ENCODE peak calls at places on chromosomes 2 and 18, in ten cellular contexts. One of them, this sample, is unnamed. For H3K4me1, the result is how much of the 10 kb centered on the place peaks cover.

GRCh38 chr2:139759000-139759505 is 978.9 kb upstream of the NXPH2 start:
- DNase-seq in upper lobe of right lung: no peak
- DNase-seq in IMR-90: no peak
- DNase-seq in A549: no peak
- DNase-seq in lower lobe of right lung: no peak
- DNase-seq in stomach: no peak
- DNase-seq in left ventricle myocardium inferior: no peak
- DNase-seq in effector memory CD4-positive, alpha-beta T cell: no peak
- DNase-seq in uterus: no peak
- DNase-seq in naive thymus-derived CD4-positive, alpha-beta T cell: no peak
- DNase-seq in this sample: no peak

GRCh38 chr2:174300114-174300513 is 34.6 kb upstream of the SP9 start:
- DNase-seq in upper lobe of right lung: no peak
- DNase-seq in IMR-90: peak
- DNase-seq in A549: no peak
- DNase-seq in lower lobe of right lung: no peak
- DNase-seq in stomach: no peak
- DNase-seq in left ventricle myocardium inferior: no peak
- DNase-seq in effector memory CD4-positive, alpha-beta T cell: no peak
- DNase-seq in uterus: no peak
- DNase-seq in naive thymus-derived CD4-positive, alpha-beta T cell: no peak
- DNase-seq in this sample: no peak

GRCh38 chr18:74289137-74289536 is 2.6 kb downstream of the CYB5A start:
- DNase-seq in upper lobe of right lung: no peak
- DNase-seq in IMR-90: peak
- DNase-seq in A549: no peak
- DNase-seq in lower lobe of right lung: no peak
- DNase-seq in stomach: no peak
- DNase-seq in left ventricle myocardium inferior: no peak
- DNase-seq in effector memory CD4-positive, alpha-beta T cell: no peak
- DNase-seq in uterus: no peak
- DNase-seq in naive thymus-derived CD4-positive, alpha-beta T cell: no peak
- DNase-seq in this sample: no peak

GRCh38 chr2:176067587-176068002 is 16.2 kb downstream of the EVX2 start:
- DNase-seq in upper lobe of right lung: no peak
- DNase-seq in IMR-90: no peak
- DNase-seq in A549: no peak
- DNase-seq in lower lobe of right lung: no peak
- DNase-seq in stomach: no peak
- DNase-seq in left ventricle myocardium inferior: no peak
- DNase-seq in effector memory CD4-positive, alpha-beta T cell: no peak
- DNase-seq in uterus: no peak
- DNase-seq in naive thymus-derived CD4-positive, alpha-beta T cell: no peak
- DNase-seq in this sample: no peak

GRCh38 chr2:201964011-201964410 is 69.6 kb upstream of the FZD7 start:
- DNase-seq in upper lobe of right lung: no peak
- DNase-seq in IMR-90: no peak
- DNase-seq in A549: no peak
- DNase-seq in lower lobe of right lung: no peak
- DNase-seq in stomach: no peak
- DNase-seq in left ventricle myocardium inferior: no peak
- DNase-seq in effector memory CD4-positive, alpha-beta T cell: no peak
- DNase-seq in uterus: no peak
- DNase-seq in naive thymus-derived CD4-positive, alpha-beta T cell: no peak
- DNase-seq in this sample: no peak

GRCh38 chr2:227411320-227411989 is 23.7 kb upstream of the SCYGR1 start:
- DNase-seq in upper lobe of right lung: no peak
- DNase-seq in IMR-90: peak
- DNase-seq in A549: no peak
- DNase-seq in lower lobe of right lung: no peak
- DNase-seq in stomach: no peak
- DNase-seq in left ventricle myocardium inferior: no peak
- DNase-seq in effector memory CD4-positive, alpha-beta T cell: no peak
- DNase-seq in uterus: no peak
- DNase-seq in naive thymus-derived CD4-positive, alpha-beta T cell: no peak
- DNase-seq in this sample: no peak

GRCh38 chr2:129708221-129708967 is 271.1 kb upstream of the RAB6C start:
- DNase-seq in upper lobe of right lung: no peak
- DNase-seq in IMR-90: no peak
- DNase-seq in A549: no peak
- DNase-seq in lower lobe of right lung: no peak
- DNase-seq in stomach: no peak
- DNase-seq in left ventricle myocardium inferior: no peak
- DNase-seq in effector memory CD4-positive, alpha-beta T cell: no peak
- DNase-seq in uterus: no peak
- DNase-seq in naive thymus-derived CD4-positive, alpha-beta T cell: no peak
- DNase-seq in this sample: no peak

GRCh38 chr2:156339110-156339847 is 6.8 kb upstream of the NR4A2 start:
- DNase-seq in upper lobe of right lung: no peak
- DNase-seq in IMR-90: no peak
- DNase-seq in A549: no peak
- DNase-seq in lower lobe of right lung: no peak
- DNase-seq in stomach: peak
- DNase-seq in left ventricle myocardium inferior: no peak
- DNase-seq in effector memory CD4-positive, alpha-beta T cell: no peak
- DNase-seq in uterus: no peak
- DNase-seq in naive thymus-derived CD4-positive, alpha-beta T cell: no peak
- DNase-seq in this sample: peak

GRCh38 chr2:22903616-22904015 is 481.4 kb upstream of the KLHL29 start:
- DNase-seq in upper lobe of right lung: no peak
- DNase-seq in IMR-90: no peak
- DNase-seq in A549: no peak
- DNase-seq in lower lobe of right lung: no peak
- DNase-seq in stomach: no peak
- DNase-seq in left ventricle myocardium inferior: no peak
- DNase-seq in effector memory CD4-positive, alpha-beta T cell: no peak
- DNase-seq in uterus: no peak
- DNase-seq in naive thymus-derived CD4-positive, alpha-beta T cell: no peak
- DNase-seq in this sample: no peak

GRCh38 chr18:34352385-34353163 is 127.9 kb upstream of the NOL4 start:
- DNase-seq in upper lobe of right lung: no peak
- DNase-seq in IMR-90: no peak
- DNase-seq in A549: no peak
- DNase-seq in lower lobe of right lung: no peak
- DNase-seq in stomach: no peak
- DNase-seq in left ventricle myocardium inferior: no peak
- DNase-seq in effector memory CD4-positive, alpha-beta T cell: no peak
- DNase-seq in uterus: no peak
- DNase-seq in naive thymus-derived CD4-positive, alpha-beta T cell: no peak
- DNase-seq in this sample: no peak

GRCh38 chr2:235098273-235098672 is 146.5 kb downstream of the SH3BP4 start:
- DNase-seq in upper lobe of right lung: no peak
- DNase-seq in IMR-90: no peak
- DNase-seq in A549: peak
- DNase-seq in lower lobe of right lung: no peak
- DNase-seq in stomach: no peak
- DNase-seq in left ventricle myocardium inferior: no peak
- DNase-seq in effector memory CD4-positive, alpha-beta T cell: no peak
- DNase-seq in uterus: no peak
- DNase-seq in naive thymus-derived CD4-positive, alpha-beta T cell: no peak
- DNase-seq in this sample: no peak

GRCh38 chr18:29164993-29165599 is 988.2 kb upstream of the CDH2 start:
- DNase-seq in upper lobe of right lung: no peak
- DNase-seq in IMR-90: peak
- DNase-seq in A549: peak
- DNase-seq in lower lobe of right lung: no peak
- DNase-seq in stomach: no peak
- DNase-seq in left ventricle myocardium inferior: no peak
- DNase-seq in effector memory CD4-positive, alpha-beta T cell: no peak
- DNase-seq in uterus: no peak
- DNase-seq in naive thymus-derived CD4-positive, alpha-beta T cell: no peak
- DNase-seq in this sample: no peak

DNA sequence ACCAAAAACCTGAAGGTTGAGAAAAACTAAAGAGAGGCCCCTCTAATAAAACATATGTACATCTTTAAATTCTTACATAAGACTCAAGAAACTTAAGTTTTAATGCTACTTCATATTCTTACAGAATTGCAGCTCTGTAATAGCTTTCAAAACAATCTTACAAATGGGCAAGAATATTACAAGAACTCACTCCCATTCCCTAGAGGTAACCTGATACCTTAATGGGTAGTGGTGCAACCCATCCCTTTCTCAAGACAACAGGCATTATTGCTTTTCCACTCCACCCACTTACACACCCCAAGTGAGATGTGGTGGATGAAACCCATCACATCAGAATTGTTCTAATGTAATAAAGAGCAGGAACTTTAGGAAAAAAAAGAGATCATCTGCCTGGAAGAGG is 103.7 kb downstream of the RBMS1 start:
- DNase-seq in upper lobe of right lung: no peak
- DNase-seq in IMR-90: peak
- DNase-seq in A549: no peak
- DNase-seq in lower lobe of right lung: no peak
- DNase-seq in stomach: no peak
- DNase-seq in left ventricle myocardium inferior: no peak
- DNase-seq in effector memory CD4-positive, alpha-beta T cell: no peak
- DNase-seq in uterus: no peak
- DNase-seq in naive thymus-derived CD4-positive, alpha-beta T cell: no peak
- DNase-seq in this sample: no peak
- H3K4me1 ChIP-seq in upper lobe of right lung: half or more
- H3K4me1 ChIP-seq in IMR-90: under half
- H3K4me1 ChIP-seq in A549: half or more
- H3K4me1 ChIP-seq in lower lobe of right lung: half or more
- H3K4me1 ChIP-seq in stomach: under half
- H3K4me1 ChIP-seq in left ventricle myocardium inferior: half or more
- H3K4me1 ChIP-seq in effector memory CD4-positive, alpha-beta T cell: half or more
- H3K4me1 ChIP-seq in uterus: under half
- H3K4me1 ChIP-seq in naive thymus-derived CD4-positive, alpha-beta T cell: half or more
- H3K4me1 ChIP-seq in this sample: under half

GRCh38 chr2:12379143-12379542 is 337.6 kb upstream of the TRIB2 start:
- DNase-seq in upper lobe of right lung: no peak
- DNase-seq in IMR-90: no peak
- DNase-seq in A549: no peak
- DNase-seq in lower lobe of right lung: no peak
- DNase-seq in stomach: no peak
- DNase-seq in left ventricle myocardium inferior: no peak
- DNase-seq in effector memory CD4-positive, alpha-beta T cell: no peak
- DNase-seq in uterus: no peak
- DNase-seq in naive thymus-derived CD4-positive, alpha-beta T cell: no peak
- DNase-seq in this sample: no peak
- H3K4me1 ChIP-seq in upper lobe of right lung: under half
- H3K4me1 ChIP-seq in IMR-90: under half
- H3K4me1 ChIP-seq in A549: under half
- H3K4me1 ChIP-seq in lower lobe of right lung: under half
- H3K4me1 ChIP-seq in stomach: under half
- H3K4me1 ChIP-seq in left ventricle myocardium inferior: under half
- H3K4me1 ChIP-seq in effector memory CD4-positive, alpha-beta T cell: under half
- H3K4me1 ChIP-seq in uterus: under half
- H3K4me1 ChIP-seq in naive thymus-derived CD4-positive, alpha-beta T cell: under half
- H3K4me1 ChIP-seq in this sample: under half

GRCh38 chr2:123953848-123954247 is 71.2 kb upstream of the CNTNAP5 start:
- DNase-seq in upper lobe of right lung: no peak
- DNase-seq in IMR-90: peak
- DNase-seq in A549: no peak
- DNase-seq in lower lobe of right lung: no peak
- DNase-seq in stomach: no peak
- DNase-seq in left ventricle myocardium inferior: no peak
- DNase-seq in effector memory CD4-positive, alpha-beta T cell: no peak
- DNase-seq in uterus: no peak
- DNase-seq in naive thymus-derived CD4-positive, alpha-beta T cell: no peak
- DNase-seq in this sample: no peak
- H3K4me1 ChIP-seq in upper lobe of right lung: under half
- H3K4me1 ChIP-seq in IMR-90: under half
- H3K4me1 ChIP-seq in A549: under half
- H3K4me1 ChIP-seq in lower lobe of right lung: under half
- H3K4me1 ChIP-seq in stomach: under half
- H3K4me1 ChIP-seq in left ventricle myocardium inferior: under half
- H3K4me1 ChIP-seq in effector memory CD4-positive, alpha-beta T cell: under half
- H3K4me1 ChIP-seq in uterus: under half
- H3K4me1 ChIP-seq in naive thymus-derived CD4-positive, alpha-beta T cell: under half
- H3K4me1 ChIP-seq in this sample: under half

GRCh38 chr2:68236876-68237275 is 15.5 kb downstream of the PPP3R1 start:
- DNase-seq in upper lobe of right lung: no peak
- DNase-seq in IMR-90: peak
- DNase-seq in A549: no peak
- DNase-seq in lower lobe of right lung: no peak
- DNase-seq in stomach: no peak
- DNase-seq in left ventricle myocardium inferior: no peak
- DNase-seq in effector memory CD4-positive, alpha-beta T cell: no peak
- DNase-seq in uterus: no peak
- DNase-seq in naive thymus-derived CD4-positive, alpha-beta T cell: no peak
- DNase-seq in this sample: no peak

GRCh38 chr2:68240446-68240845 is 11.9 kb downstream of the PPP3R1 start:
- DNase-seq in upper lobe of right lung: no peak
- DNase-seq in IMR-90: no peak
- DNase-seq in A549: no peak
- DNase-seq in lower lobe of right lung: no peak
- DNase-seq in stomach: no peak
- DNase-seq in left ventricle myocardium inferior: no peak
- DNase-seq in effector memory CD4-positive, alpha-beta T cell: no peak
- DNase-seq in uterus: no peak
- DNase-seq in naive thymus-derived CD4-positive, alpha-beta T cell: no peak
- DNase-seq in this sample: no peak

GRCh38 chr2:68237404-68237803 is 14.9 kb downstream of the PPP3R1 start:
- DNase-seq in upper lobe of right lung: no peak
- DNase-seq in IMR-90: peak
- DNase-seq in A549: no peak
- DNase-seq in lower lobe of right lung: no peak
- DNase-seq in stomach: no peak
- DNase-seq in left ventricle myocardium inferior: no peak
- DNase-seq in effector memory CD4-positive, alpha-beta T cell: no peak
- DNase-seq in uterus: no peak
- DNase-seq in naive thymus-derived CD4-positive, alpha-beta T cell: no peak
- DNase-seq in this sample: no peak

GRCh38 chr2:68237976-68238580 is 14.3 kb downstream of the PPP3R1 start:
- DNase-seq in upper lobe of right lung: no peak
- DNase-seq in IMR-90: no peak
- DNase-seq in A549: no peak
- DNase-seq in lower lobe of right lung: no peak
- DNase-seq in stomach: no peak
- DNase-seq in left ventricle myocardium inferior: no peak
- DNase-seq in effector memory CD4-positive, alpha-beta T cell: no peak
- DNase-seq in uterus: no peak
- DNase-seq in naive thymus-derived CD4-positive, alpha-beta T cell: no peak
- DNase-seq in this sample: peak

DNA sequence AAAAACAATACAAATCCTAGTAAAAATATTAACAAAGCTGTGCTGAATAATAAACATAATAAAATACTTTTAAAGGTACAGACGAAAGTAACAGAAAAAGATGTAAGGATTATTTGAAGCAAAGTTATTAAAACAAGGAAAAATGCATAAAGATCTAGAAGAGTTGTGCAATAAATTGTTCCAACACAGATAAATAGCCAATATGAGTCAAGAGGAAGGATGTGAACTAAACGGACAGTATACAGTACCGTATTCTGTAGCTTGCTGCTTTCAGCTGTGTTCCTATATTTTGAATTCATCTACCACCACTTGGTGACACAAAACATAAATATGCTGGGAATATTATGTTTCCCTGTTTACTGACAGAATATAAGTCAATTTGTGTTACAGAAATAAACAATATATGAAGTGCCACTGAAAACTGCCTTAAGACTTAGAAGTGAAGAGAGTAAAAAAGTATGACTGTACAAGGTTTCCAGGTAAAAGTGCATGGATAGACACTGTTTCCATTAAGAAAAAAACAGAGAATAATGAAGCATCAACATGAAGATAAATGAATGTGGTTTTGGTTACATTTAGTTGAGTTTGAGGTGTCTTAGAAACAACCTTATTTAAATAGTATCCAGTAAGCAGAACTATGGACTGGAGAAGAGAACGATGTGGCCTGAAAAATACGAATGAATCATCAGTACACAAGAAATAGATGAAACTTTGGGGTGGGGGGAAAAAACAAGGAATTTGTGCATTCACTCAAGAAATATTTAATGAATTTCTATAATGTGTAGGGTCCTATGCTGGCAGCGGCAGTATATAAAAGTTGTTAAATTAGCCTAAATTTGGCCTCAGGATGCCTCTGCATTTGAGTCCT is 13.1 kb downstream of the PPP3R1 start:
- DNase-seq in upper lobe of right lung: no peak
- DNase-seq in IMR-90: peak
- DNase-seq in A549: no peak
- DNase-seq in lower lobe of right lung: no peak
- DNase-seq in stomach: no peak
- DNase-seq in left ventricle myocardium inferior: no peak
- DNase-seq in effector memory CD4-positive, alpha-beta T cell: no peak
- DNase-seq in uterus: no peak
- DNase-seq in naive thymus-derived CD4-positive, alpha-beta T cell: no peak
- DNase-seq in this sample: no peak
- H3K4me1 ChIP-seq in upper lobe of right lung: half or more
- H3K4me1 ChIP-seq in IMR-90: under half
- H3K4me1 ChIP-seq in A549: under half
- H3K4me1 ChIP-seq in lower lobe of right lung: half or more
- H3K4me1 ChIP-seq in stomach: under half
- H3K4me1 ChIP-seq in left ventricle myocardium inferior: half or more
- H3K4me1 ChIP-seq in effector memory CD4-positive, alpha-beta T cell: under half
- H3K4me1 ChIP-seq in uterus: under half
- H3K4me1 ChIP-seq in naive thymus-derived CD4-positive, alpha-beta T cell: half or more
- H3K4me1 ChIP-seq in this sample: under half